ENCODE peak calls at places on chromosome 7, in eight cellular contexts. B is body of pancreas, L is fibroblast of lung, W is hepatocyte, H is spleen, N is SK-N-SH, K is tibial nerve, D is GM10248. Q is an unnamed sample.
A peak's percentile ranks its signal among the peaks of the same experiment; 100 is the strongest.

GRCh38 chr7:132207211-132207610 is 369.1 kb downstream of the PLXNA4 start:
- DNase-seq in W (no peak), L (no peak), K (no peak), H (no peak), D (no peak), B (no peak), N (no peak), Q (no peak)

GRCh38 chr7:117824605-117825004 is 48.6 kb downstream of the CTTNBP2 start:
- DNase-seq in H (no peak), L (no peak), B (no peak), D (no peak), K (no peak), N (no peak), W (no peak), Q (no peak)

GRCh38 chr7:52955522-52955921 is 79.9 kb upstream of the POM121L12 start:
- DNase-seq in B (no peak), H (no peak), W (no peak), D (no peak), K (no peak), N (peak; percentile 8), L (no peak), Q (no peak)

GRCh38 chr7:45982132-45982531 is 61.1 kb upstream of the IGFBP3 start:
- DNase-seq in B (no peak), N (no peak), D (peak; percentile 4), H (no peak), K (no peak), L (no peak), W (no peak), Q (no peak)

GRCh38 chr7:55565693-55566092 is 6.6 kb downstream of the VOPP1 start:
- DNase-seq in N (no peak), H (no peak), L (no peak), K (no peak), B (no peak), D (no peak), W (no peak), Q (peak; percentile 28)

GRCh38 chr7:159144756-159145543 is at the start of gene VIPR2:
- DNase-seq in K (no peak), N (peak; percentile 72), W (peak; percentile 52), D (no peak), B (peak; percentile 30), H (peak; percentile 74), L (no peak), Q (peak; percentile 11)

GRCh38 chr7:148914208-148914777 is 30.2 kb upstream of the EZH2 start:
- DNase-seq in L (peak; percentile 64), W (peak; percentile 37), K (no peak), D (peak; percentile 49), N (no peak), H (no peak), B (no peak), Q (peak; percentile 77)

GRCh38 chr7:80918406-80918805 is 445 bp downstream of the SEMA3C start:
- DNase-seq in D (peak; percentile 23), L (no peak), K (no peak), H (no peak), N (no peak), B (no peak), W (peak; percentile 33), Q (peak; percentile 13)

GRCh38 chr7:4077980-4078379 is 604.1 kb upstream of the FOXK1 start:
- DNase-seq in D (no peak), K (no peak), B (no peak), N (no peak), W (no peak), L (no peak), H (peak; percentile 39), Q (no peak)

GRCh38 chr7:19928247-19928646 is 154.8 kb upstream of the TMEM196 start:
- DNase-seq in L (no peak), W (no peak), K (no peak), D (peak; percentile 59), N (no peak), B (no peak), H (no peak), Q (no peak)

GRCh38 chr7:129821476-129821875 is 131.3 kb downstream of the UBE2H start:
- DNase-seq in D (no peak), H (no peak), W (no peak), L (no peak), N (no peak), K (no peak), B (no peak), Q (no peak)

GRCh38 chr7:128867842-128868623 is 5.4 kb downstream of the ATP6V1F start:
- DNase-seq in N (peak; percentile 71), H (no peak), K (no peak), D (no peak), L (no peak), W (no peak), B (no peak), Q (no peak)

GRCh38 chr7:192035-192649 is at the start of gene FAM20C:
- DNase-seq in H (peak; percentile 90), K (peak; percentile 79), L (peak; percentile 84), W (peak; percentile 94), D (no peak), B (peak; percentile 83), N (peak; percentile 91), Q (peak; percentile 41)

GRCh38 chr7:54811016-54811924 is 52.3 kb upstream of the SEC61G start:
- DNase-seq in B (no peak), L (peak; percentile 91), N (no peak), H (no peak), D (no peak), W (no peak), K (no peak), Q (no peak)

GRCh38 chr7:89042963-89043362 is 247.4 kb upstream of the TEX47 start:
- DNase-seq in D (no peak), B (no peak), K (no peak), N (no peak), H (no peak), L (no peak), W (no peak), Q (no peak)

GRCh38 chr7:124662937-124663336 is 102.7 kb downstream of the GPR37 start:
- DNase-seq in D (no peak), N (no peak), K (no peak), W (no peak), H (no peak), L (peak; percentile 20), B (no peak), Q (no peak)
- TF ChIP-seq CTCF in D (no peak), N (no peak), K (no peak), W (no peak), H (no peak), L (peak; percentile 45), B (no peak), Q (no peak)

DNA sequence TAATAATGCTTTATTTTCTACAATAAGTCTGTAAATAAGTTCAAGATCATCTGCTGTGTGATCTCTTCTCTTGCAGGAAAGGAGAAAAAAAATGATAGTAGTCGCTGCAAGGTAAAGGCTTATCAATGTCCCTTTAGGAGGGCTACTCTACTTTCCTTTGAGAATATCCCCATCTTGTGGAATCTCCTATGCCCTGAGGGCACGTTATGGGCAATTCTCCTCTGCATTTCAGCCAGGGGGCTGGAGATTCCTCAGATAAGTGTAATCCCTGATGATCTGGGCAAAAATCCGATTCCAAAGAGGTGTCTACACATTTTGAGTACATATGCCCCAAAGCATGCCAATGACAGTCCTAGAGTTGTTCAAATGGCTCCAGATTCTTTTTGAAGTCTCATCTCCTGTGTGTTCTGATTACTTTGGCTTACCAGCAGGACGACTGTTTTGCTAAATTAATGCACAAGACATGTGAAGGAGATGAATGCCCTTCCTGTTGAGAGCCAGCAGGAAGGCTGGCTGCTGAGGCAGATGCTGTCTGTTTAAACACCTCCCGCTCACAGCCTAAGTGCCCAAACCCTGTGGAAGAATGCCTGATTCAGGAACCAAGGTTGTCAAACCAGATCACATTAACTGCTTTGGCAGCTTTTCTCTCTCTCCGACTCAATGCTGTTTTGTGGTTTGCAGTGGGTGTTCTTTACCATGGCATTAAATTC is 171.2 kb upstream of the COL1A2 start:
- DNase-seq in B (no peak), D (no peak), H (no peak), K (no peak), W (peak; percentile 33), L (peak; percentile 68), N (no peak), Q (no peak)
- TF ChIP-seq CTCF in B (no peak), D (peak; percentile 32), H (no peak), K (no peak), W (peak; percentile 41), L (peak; percentile 66), N (peak; percentile 85), Q (no peak)

DNA sequence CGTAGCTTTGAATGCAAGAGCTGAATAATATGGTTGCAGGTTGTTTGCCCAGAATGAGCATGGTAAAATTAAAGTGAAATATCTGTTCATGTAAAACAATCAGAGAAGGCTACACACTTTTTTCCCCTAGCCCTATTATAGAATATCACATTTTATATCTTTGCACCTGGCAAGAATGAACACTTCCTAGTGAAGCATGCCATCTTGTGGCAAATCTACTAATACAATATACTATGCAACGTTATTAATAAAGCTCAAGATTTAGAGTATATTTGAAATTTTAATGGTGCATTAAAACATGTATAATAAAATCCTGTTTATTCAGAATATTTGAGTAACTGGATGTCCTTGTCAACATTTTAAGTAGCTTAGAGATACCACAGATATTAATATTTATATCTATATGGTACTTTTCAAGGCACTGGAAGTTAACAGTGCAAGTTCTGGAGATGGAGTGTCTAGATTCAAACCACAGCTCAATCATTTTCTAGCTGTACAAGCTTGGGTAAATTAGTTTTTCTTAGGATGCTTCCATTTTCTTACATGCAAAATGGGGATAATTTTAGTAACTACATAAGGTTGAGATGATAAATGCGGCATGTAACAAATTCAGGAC is 643.1 kb upstream of the SEMA3D start:
- DNase-seq in H (no peak), L (peak; percentile 58), D (no peak), K (no peak), W (peak; percentile 37), N (peak; percentile 19), B (no peak), Q (no peak)
- TF ChIP-seq CTCF in H (no peak), L (peak; percentile 44), D (peak; percentile 3), K (no peak), W (peak; percentile 70), N (peak; percentile 88), B (peak; percentile 31), Q (no peak)

GRCh38 chr7:124856299-124856888 is 73.2 kb downstream of the POT1 start:
- DNase-seq in B (no peak), L (peak; percentile 61), W (peak; percentile 49), H (no peak), D (peak; percentile 8), N (peak; percentile 37), K (no peak), Q (no peak)
- TF ChIP-seq CTCF in B (peak; percentile 56), L (peak; percentile 57), W (peak; percentile 76), H (peak; percentile 19), D (peak; percentile 63), N (peak; percentile 94), K (peak; percentile 41), Q (peak; percentile 66)

GRCh38 chr7:152025077-152025936 is at the start of gene GALNT11:
- DNase-seq in W (peak; percentile 96), N (peak; percentile 100), D (peak; percentile 94), H (peak; percentile 96), B (peak; percentile 88), L (peak; percentile 82), K (peak; percentile 75), Q (peak; percentile 89)
- TF ChIP-seq CTCF in W (peak; percentile 29), N (no peak), D (peak; percentile 23), H (no peak), B (peak; percentile 46), L (peak; percentile 34), K (peak; percentile 36), Q (peak; percentile 50)

GRCh38 chr7:141189231-141189630 is 115.4 kb downstream of the TMEM178B start:
- DNase-seq in W (no peak), H (no peak), N (no peak), D (no peak), L (no peak), K (no peak), B (no peak), Q (no peak)
- TF ChIP-seq CTCF in W (no peak), H (no peak), N (no peak), D (no peak), L (no peak), K (no peak), B (no peak), Q (no peak)

GRCh38 chr7:133638835-133639234 is 386.0 kb downstream of the EXOC4 start:
- DNase-seq in K (no peak), D (no peak), N (no peak), H (no peak), W (no peak), B (no peak), L (no peak), Q (no peak)
- TF ChIP-seq CTCF in K (no peak), D (no peak), N (no peak), H (no peak), W (no peak), B (no peak), L (no peak), Q (no peak)

Q was measured in activated CD8-positive, alpha-beta T cell treated with anti-CD3 and anti-CD28 coated beads for 36 hours.